ENCODE peak calls at places on chromosome 15, in five cellular contexts. W is iris pigment epithelial cell; D is bronchial epithelial cell; X is stimulated activated naive B cell treated with anti-CD40 and anti-IgM and Interleukin-4, amounts not matched to agents 10 μg/mL and 1 μg/mL and 100 μg/mL, for 72 hours; J is SHP77. T is an unnamed sample.

GRCh38 chr15:66657062-66658020 is 44.7 kb upstream of the SMAD6 start:
- DNase-seq in W (no peak), D (no peak), X (no peak), J (no peak), T (peak)

GRCh38 chr15:67715166-67715565 is 110.1 kb upstream of the SKOR1 start:
- DNase-seq in W (no peak), D (no peak), X (no peak), J (peak), T (no peak)

GRCh38 chr15:71662306-71662705 is 148.0 kb upstream of the NR2E3 start:
- DNase-seq in W (no peak), D (no peak), X (no peak), J (no peak), T (no peak)

GRCh38 chr15:29962404-29962803 is 120.4 kb upstream of the GOLGA8J start:
- DNase-seq in W (no peak), D (no peak), X (no peak), J (no peak), T (no peak)

GRCh38 chr15:68639926-68640600 is 61.3 kb downstream of the CORO2B start:
- DNase-seq in W (no peak), D (peak), X (no peak), J (no peak), T (peak)

GRCh38 chr15:63502137-63502801 is 2.1 kb upstream of the USP3 start:
- DNase-seq in W (peak), D (peak), X (no peak), J (no peak), T (peak)

GRCh38 chr15:90315276-90315982 is 36.7 kb upstream of the ZNF774 start:
- DNase-seq in W (peak), D (peak), X (no peak), J (no peak), T (peak)

GRCh38 chr15:51318382-51319150 is 19.8 kb downstream of the CYP19A1 start:
- DNase-seq in W (peak), D (no peak), X (no peak), J (no peak), T (peak)

GRCh38 chr15:59555696-59556095 is 55.9 kb upstream of the GCNT3 start:
- DNase-seq in W (peak), D (peak), X (no peak), J (no peak), T (peak)

GRCh38 chr15:90261811-90262210 is 3.7 kb upstream of the NGRN start:
- DNase-seq in W (peak), D (peak), X (no peak), J (no peak), T (peak)

GRCh38 chr15:82585072-82585471 is 44.8 kb upstream of the RPS17 start:
- DNase-seq in W (peak), D (no peak), X (no peak), J (no peak), T (peak)

GRCh38 chr15:75648156-75649000 is 666 bp downstream of the SNX33 start:
- DNase-seq in W (peak), D (no peak), X (no peak), J (no peak), T (peak)

GRCh38 chr15:73633991-73634495 is 854 bp upstream of the NPTN start:
- DNase-seq in W (peak), D (peak), X (no peak), J (no peak), T (peak)

GRCh38 chr15:29139540-29140459 is 129.8 kb downstream of the NSMCE3 start:
- DNase-seq in W (peak), D (no peak), X (peak), J (peak), T (peak)

GRCh38 chr15:58575045-58575786 is 143.4 kb downstream of the LIPC start:
- DNase-seq in W (no peak), D (no peak), X (no peak), J (no peak), T (no peak)

T was measured in cardiac fibroblast.